ENCODE peak calls at places on chromosomes 4 and X, in six cellular contexts. One of them, this sample, is unnamed.

GRCh38 chrX:48468247-48468671 is 1.8 kb downstream of the SLC38A5 start:
- DNase-seq in endothelial cell of umbilical vein: no peak
- DNase-seq in GM23248: peak; percentile 54
- DNase-seq in mammary epithelial cell: no peak
- DNase-seq in fibroblast of lung: no peak
- DNase-seq in MM.1S: peak; percentile 53
- DNase-seq in this sample: peak; percentile 64

GRCh38 chrX:118066867-118067515 is 49.6 kb downstream of the KLHL13 start:
- DNase-seq in endothelial cell of umbilical vein: no peak
- DNase-seq in mammary epithelial cell: peak; percentile 75
- DNase-seq in fibroblast of lung: no peak
- DNase-seq in MM.1S: no peak
- DNase-seq in GM23248: no peak
- DNase-seq in this sample: no peak

GRCh38 chr4:88216395-88216794 is 58.0 kb upstream of the ABCG2 start:
- DNase-seq in MM.1S: no peak
- DNase-seq in mammary epithelial cell: no peak
- DNase-seq in endothelial cell of umbilical vein: no peak
- DNase-seq in GM23248: no peak
- DNase-seq in fibroblast of lung: no peak
- DNase-seq in this sample: no peak

GRCh38 chrX:9855536-9856320 is 69.5 kb downstream of the SHROOM2 start:
- DNase-seq in endothelial cell of umbilical vein: peak; percentile 44
- DNase-seq in MM.1S: no peak
- DNase-seq in fibroblast of lung: no peak
- DNase-seq in mammary epithelial cell: no peak
- DNase-seq in GM23248: peak; percentile 30
- DNase-seq in this sample: no peak

GRCh38 chr4:25180524-25181131 is 20.4 kb upstream of the SEPSECS start:
- DNase-seq in MM.1S: peak; percentile 47
- DNase-seq in mammary epithelial cell: peak; percentile 32
- DNase-seq in GM23248: peak; percentile 74
- DNase-seq in fibroblast of lung: peak; percentile 27
- DNase-seq in endothelial cell of umbilical vein: peak; percentile 36
- DNase-seq in this sample: peak; percentile 24

GRCh38 chr4:184396001-184396400 is 78.3 kb downstream of the IRF2 start:
- DNase-seq in fibroblast of lung: no peak
- DNase-seq in mammary epithelial cell: no peak
- DNase-seq in GM23248: no peak
- DNase-seq in MM.1S: no peak
- DNase-seq in endothelial cell of umbilical vein: no peak
- DNase-seq in this sample: no peak

GRCh38 chr4:25299476-25300203 is 12.9 kb upstream of the ZCCHC4 start:
- DNase-seq in MM.1S: no peak
- DNase-seq in GM23248: no peak
- DNase-seq in endothelial cell of umbilical vein: no peak
- DNase-seq in mammary epithelial cell: peak; percentile 74
- DNase-seq in fibroblast of lung: no peak
- DNase-seq in this sample: no peak

GRCh38 chr4:90051999-90052398 is 75.2 kb upstream of the CCSER1 start:
- DNase-seq in fibroblast of lung: no peak
- DNase-seq in mammary epithelial cell: no peak
- DNase-seq in endothelial cell of umbilical vein: no peak
- DNase-seq in MM.1S: no peak
- DNase-seq in GM23248: no peak
- DNase-seq in this sample: no peak

GRCh38 chr4:154332681-154333421 is 158.7 kb downstream of the DCHS2 start:
- DNase-seq in endothelial cell of umbilical vein: no peak
- DNase-seq in MM.1S: peak; percentile 47
- DNase-seq in GM23248: no peak
- DNase-seq in fibroblast of lung: peak; percentile 0
- DNase-seq in mammary epithelial cell: no peak
- DNase-seq in this sample: peak; percentile 27

GRCh38 chr4:87697945-87698344 is 47.9 kb downstream of the DMP1 start:
- DNase-seq in mammary epithelial cell: no peak
- DNase-seq in fibroblast of lung: no peak
- DNase-seq in endothelial cell of umbilical vein: no peak
- DNase-seq in MM.1S: no peak
- DNase-seq in GM23248: no peak
- DNase-seq in this sample: no peak

GRCh38 chr4:140955528-140956094 is 177.7 kb downstream of the RNF150 start:
- DNase-seq in GM23248: no peak
- DNase-seq in MM.1S: no peak
- DNase-seq in mammary epithelial cell: no peak
- DNase-seq in fibroblast of lung: no peak
- DNase-seq in endothelial cell of umbilical vein: no peak
- DNase-seq in this sample: no peak

GRCh38 chr4:142181021-142181420 is 544.6 kb downstream of the IL15 start:
- DNase-seq in endothelial cell of umbilical vein: no peak
- DNase-seq in GM23248: no peak
- DNase-seq in fibroblast of lung: no peak
- DNase-seq in mammary epithelial cell: no peak
- DNase-seq in MM.1S: no peak
- DNase-seq in this sample: no peak

GRCh38 chr4:8915201-8916200 is 43.9 kb upstream of the HMX1 start:
- DNase-seq in GM23248: no peak
- DNase-seq in fibroblast of lung: no peak
- DNase-seq in MM.1S: no peak
- DNase-seq in mammary epithelial cell: no peak
- DNase-seq in endothelial cell of umbilical vein: no peak
- DNase-seq in this sample: no peak

GRCh38 chr4:139297001-139297410 is 4.3 kb upstream of the NAA15 start:
- DNase-seq in endothelial cell of umbilical vein: no peak
- DNase-seq in GM23248: peak; percentile 68
- DNase-seq in mammary epithelial cell: peak; percentile 92
- DNase-seq in fibroblast of lung: peak; percentile 56
- DNase-seq in MM.1S: peak; percentile 69
- DNase-seq in this sample: no peak

GRCh38 chrX:40097101-40097491 is 662 bp downstream of the BCOR start:
- DNase-seq in GM23248: peak; percentile 53
- DNase-seq in endothelial cell of umbilical vein: no peak
- DNase-seq in MM.1S: no peak
- DNase-seq in fibroblast of lung: no peak
- DNase-seq in mammary epithelial cell: no peak
- DNase-seq in this sample: peak; percentile 66

GRCh38 chr4:89492476-89493110 is 185.0 kb upstream of the GPRIN3 start:
- DNase-seq in endothelial cell of umbilical vein: peak; percentile 94
- DNase-seq in fibroblast of lung: peak; percentile 86
- DNase-seq in MM.1S: no peak
- DNase-seq in mammary epithelial cell: peak; percentile 60
- DNase-seq in GM23248: peak; percentile 85
- DNase-seq in this sample: no peak

GRCh38 chrX:3052864-3053263 is 11.6 kb downstream of the ARSF start:
- DNase-seq in GM23248: no peak
- DNase-seq in MM.1S: no peak
- DNase-seq in fibroblast of lung: no peak
- DNase-seq in mammary epithelial cell: no peak
- DNase-seq in endothelial cell of umbilical vein: no peak
- DNase-seq in this sample: no peak

GRCh38 chr4:140395668-140396067 is 22.2 kb downstream of the SCOC start:
- DNase-seq in endothelial cell of umbilical vein: no peak
- DNase-seq in MM.1S: no peak
- DNase-seq in fibroblast of lung: no peak
- DNase-seq in mammary epithelial cell: no peak
- DNase-seq in GM23248: no peak
- DNase-seq in this sample: no peak

GRCh38 chr4:128076465-128076864 is 15.4 kb downstream of the LARP1B start:
- DNase-seq in endothelial cell of umbilical vein: no peak
- DNase-seq in GM23248: no peak
- DNase-seq in fibroblast of lung: no peak
- DNase-seq in mammary epithelial cell: no peak
- DNase-seq in MM.1S: no peak
- DNase-seq in this sample: no peak

GRCh38 chr4:71396382-71396781 is 57.6 kb downstream of the SLC4A4 start:
- DNase-seq in mammary epithelial cell: no peak
- DNase-seq in endothelial cell of umbilical vein: no peak
- DNase-seq in MM.1S: no peak
- DNase-seq in fibroblast of lung: peak; percentile 62
- DNase-seq in GM23248: peak; percentile 79
- DNase-seq in this sample: no peak

GRCh38 chrX:114582698-114583395 is 1.0 kb upstream of the HTR2C start:
- DNase-seq in mammary epithelial cell: no peak
- DNase-seq in endothelial cell of umbilical vein: no peak
- DNase-seq in GM23248: no peak
- DNase-seq in MM.1S: no peak
- DNase-seq in fibroblast of lung: no peak
- DNase-seq in this sample: no peak

GRCh38 chrX:114584983-114585842 is 1.3 kb downstream of the HTR2C start:
- DNase-seq in fibroblast of lung: no peak
- DNase-seq in endothelial cell of umbilical vein: no peak
- DNase-seq in mammary epithelial cell: no peak
- DNase-seq in MM.1S: no peak
- DNase-seq in GM23248: no peak
- DNase-seq in this sample: no peak

GRCh38 chrX:114582264-114582632 is 1.6 kb upstream of the HTR2C start:
- DNase-seq in MM.1S: no peak
- DNase-seq in GM23248: no peak
- DNase-seq in fibroblast of lung: no peak
- DNase-seq in mammary epithelial cell: no peak
- DNase-seq in endothelial cell of umbilical vein: no peak
- DNase-seq in this sample: no peak

GRCh38 chrX:114583646-114584433 is at the start of gene HTR2C:
- DNase-seq in GM23248: no peak
- DNase-seq in fibroblast of lung: no peak
- DNase-seq in MM.1S: no peak
- DNase-seq in mammary epithelial cell: no peak
- DNase-seq in endothelial cell of umbilical vein: no peak
- DNase-seq in this sample: no peak

GRCh38 chrX:114584434-114584943 is 603 bp downstream of the HTR2C start:
- DNase-seq in mammary epithelial cell: no peak
- DNase-seq in fibroblast of lung: no peak
- DNase-seq in GM23248: peak; percentile 2
- DNase-seq in MM.1S: no peak
- DNase-seq in endothelial cell of umbilical vein: no peak
- DNase-seq in this sample: no peak
- TF ChIP-seq EZH2 in mammary epithelial cell: no peak
- TF ChIP-seq EZH2 in fibroblast of lung: no peak
- TF ChIP-seq EZH2 in GM23248: no peak
- TF ChIP-seq EZH2 in MM.1S: no peak
- TF ChIP-seq EZH2 in endothelial cell of umbilical vein: no peak
- TF ChIP-seq EZH2 in this sample: no peak

GRCh38 chr4:86452323-86452995 is 92.6 kb upstream of the MAPK10 start:
- DNase-seq in GM23248: no peak
- DNase-seq in mammary epithelial cell: no peak
- DNase-seq in MM.1S: no peak
- DNase-seq in endothelial cell of umbilical vein: no peak
- DNase-seq in fibroblast of lung: no peak
- DNase-seq in this sample: no peak

GRCh38 chr4:86451560-86452322 is 91.9 kb upstream of the MAPK10 start:
- DNase-seq in endothelial cell of umbilical vein: no peak
- DNase-seq in MM.1S: no peak
- DNase-seq in fibroblast of lung: peak; percentile 27
- DNase-seq in mammary epithelial cell: peak; percentile 35
- DNase-seq in GM23248: peak; percentile 34
- DNase-seq in this sample: no peak

GRCh38 chr4:86450189-86450588 is 90.3 kb upstream of the MAPK10 start:
- DNase-seq in MM.1S: no peak
- DNase-seq in GM23248: no peak
- DNase-seq in mammary epithelial cell: no peak
- DNase-seq in endothelial cell of umbilical vein: no peak
- DNase-seq in fibroblast of lung: no peak
- DNase-seq in this sample: no peak

GRCh38 chr4:86449746-86450145 is 89.9 kb upstream of the MAPK10 start:
- DNase-seq in mammary epithelial cell: no peak
- DNase-seq in fibroblast of lung: no peak
- DNase-seq in endothelial cell of umbilical vein: no peak
- DNase-seq in GM23248: no peak
- DNase-seq in MM.1S: no peak
- DNase-seq in this sample: no peak

GRCh38 chr4:86450861-86451260 is 91.0 kb upstream of the MAPK10 start:
- DNase-seq in GM23248: no peak
- DNase-seq in fibroblast of lung: no peak
- DNase-seq in mammary epithelial cell: no peak
- DNase-seq in MM.1S: no peak
- DNase-seq in endothelial cell of umbilical vein: no peak
- DNase-seq in this sample: no peak
- H3K9ac ChIP-seq in GM23248: no peak overlapping the region
- H3K9ac ChIP-seq in fibroblast of lung: no peak overlapping the region
- H3K9ac ChIP-seq in mammary epithelial cell: no peak overlapping the region
- H3K9ac ChIP-seq in MM.1S: no peak overlapping the region
- H3K9ac ChIP-seq in endothelial cell of umbilical vein: no peak overlapping the region
- H3K9ac ChIP-seq in this sample: no peak overlapping the region

GRCh38 chrX:123424546-123424945 is 240.5 kb downstream of the GRIA3 start:
- DNase-seq in mammary epithelial cell: peak; percentile 62
- DNase-seq in GM23248: peak; percentile 78
- DNase-seq in MM.1S: no peak
- DNase-seq in endothelial cell of umbilical vein: no peak
- DNase-seq in fibroblast of lung: peak; percentile 85
- DNase-seq in this sample: no peak

GRCh38 chrX:123422875-123423274 is 238.8 kb downstream of the GRIA3 start:
- DNase-seq in fibroblast of lung: peak; percentile 32
- DNase-seq in GM23248: peak; percentile 60
- DNase-seq in endothelial cell of umbilical vein: peak; percentile 1
- DNase-seq in MM.1S: peak; percentile 18
- DNase-seq in mammary epithelial cell: peak; percentile 27
- DNase-seq in this sample: no peak

GRCh38 chrX:123425471-123425870 is 241.4 kb downstream of the GRIA3 start:
- DNase-seq in fibroblast of lung: no peak
- DNase-seq in endothelial cell of umbilical vein: no peak
- DNase-seq in GM23248: peak; percentile 50
- DNase-seq in mammary epithelial cell: no peak
- DNase-seq in MM.1S: no peak
- DNase-seq in this sample: no peak

GRCh38 chrX:123425904-123426303 is 241.8 kb downstream of the GRIA3 start:
- DNase-seq in GM23248: peak; percentile 69
- DNase-seq in MM.1S: no peak
- DNase-seq in endothelial cell of umbilical vein: no peak
- DNase-seq in fibroblast of lung: peak; percentile 66
- DNase-seq in mammary epithelial cell: peak; percentile 35
- DNase-seq in this sample: no peak
- H3K4me2 ChIP-seq in GM23248: peak overlapping the region; percentile 80
- H3K4me2 ChIP-seq in MM.1S: no peak overlapping the region
- H3K4me2 ChIP-seq in endothelial cell of umbilical vein: no peak overlapping the region
- H3K4me2 ChIP-seq in fibroblast of lung: peak overlapping the region; percentile 0
- H3K4me2 ChIP-seq in mammary epithelial cell: peak overlapping the region; percentile 29
- H3K4me2 ChIP-seq in this sample: no peak overlapping the region

GRCh38 chrX:151088221-151088620 is 88.2 kb upstream of the GPR50 start:
- DNase-seq in endothelial cell of umbilical vein: no peak
- DNase-seq in fibroblast of lung: no peak
- DNase-seq in GM23248: no peak
- DNase-seq in mammary epithelial cell: peak; percentile 28
- DNase-seq in MM.1S: no peak
- DNase-seq in this sample: no peak
- TF ChIP-seq EZH2 in endothelial cell of umbilical vein: no peak
- TF ChIP-seq EZH2 in fibroblast of lung: no peak
- TF ChIP-seq EZH2 in GM23248: no peak
- TF ChIP-seq EZH2 in mammary epithelial cell: no peak
- TF ChIP-seq EZH2 in MM.1S: no peak
- TF ChIP-seq EZH2 in this sample: no peak

This sample was measured in DND-41.